ENCODE peak calls at places on chromosomes 13 and 19, in five cellular contexts. L is stimulated activated CD4-positive, alpha-beta T cell treated with anti-CD3 and anti-CD28 coated beads, Interleukin-2, amount 100 ng/mL, for 48 hours; Y is fibroblast of lung; X is fibroblast of mammary gland; C is neural crest cell. U is an unnamed sample.

GRCh38 chr19:56751078-56751489 is 79.5 kb upstream of the ZNF835 start:
- DNase-seq in X (no peak), L (no peak), Y (no peak), C (no peak), U (no peak)

GRCh38 chr19:17933414-17934129 is 757 bp downstream of the CCDC124 start:
- DNase-seq in Y (peak), X (peak), C (no peak), L (no peak), U (no peak)

GRCh38 chr19:4164262-4164661 is 10.8 kb downstream of the CREB3L3 start:
- DNase-seq in X (no peak), C (no peak), Y (no peak), L (no peak), U (no peak)

GRCh38 chr13:105908581-105908980 is 626.9 kb downstream of the EFNB2 start:
- DNase-seq in Y (no peak), L (no peak), C (no peak), X (no peak), U (no peak)

GRCh38 chr19:36255316-36255715 is 40.4 kb downstream of the ZNF146 start:
- DNase-seq in X (no peak), C (no peak), L (no peak), Y (no peak), U (no peak)

GRCh38 chr19:49823472-49823871 is 5.4 kb downstream of the MED25 start:
- DNase-seq in L (no peak), X (no peak), Y (no peak), C (no peak), U (no peak)

GRCh38 chr19:821976-822773 is 420 bp upstream of the PLPPR3 start:
- DNase-seq in X (no peak), Y (no peak), C (peak), L (no peak), U (no peak)

GRCh38 chr13:43140985-43141384 is 117.6 kb downstream of the DNAJC15 start:
- DNase-seq in C (no peak), L (no peak), Y (no peak), X (no peak), U (no peak)

GRCh38 chr19:54421521-54421920 is 6.3 kb downstream of the TTYH1 start:
- DNase-seq in X (no peak), L (no peak), Y (no peak), C (no peak), U (no peak)

GRCh38 chr19:16572332-16573211 is at the start of gene SLC35E1:
- DNase-seq in Y (peak), C (peak), X (peak), L (peak), U (peak)

GRCh38 chr19:18894254-18895037 is 1.5 kb downstream of the CERS1 start:
- DNase-seq in L (no peak), C (peak), Y (peak), X (peak), U (peak)

GRCh38 chr13:32115069-32115468 is 83.5 kb downstream of the FRY start:
- DNase-seq in Y (no peak), C (no peak), L (no peak), X (no peak), U (no peak)

GRCh38 chr19:426725-427445 is 17.9 kb upstream of the C2CD4C start:
- DNase-seq in X (no peak), Y (no peak), C (no peak), L (no peak), U (no peak)

GRCh38 chr13:73025212-73026012 is 33.4 kb upstream of the KLF5 start:
- DNase-seq in Y (no peak), C (no peak), X (peak), L (no peak), U (no peak)

GRCh38 chr19:32166238-32166637 is 179.2 kb upstream of the ZNF507 start:
- DNase-seq in Y (no peak), C (no peak), X (no peak), L (no peak), U (no peak)

GRCh38 chr19:6457958-6458694 is 1.5 kb downstream of the SLC25A23 start:
- DNase-seq in C (no peak), X (peak), L (no peak), Y (no peak), U (no peak)

GRCh38 chr13:113926301-113926761 is 47.5 kb downstream of the C13orf46 start:
- DNase-seq in X (peak), C (no peak), Y (peak), L (no peak), U (peak)

GRCh38 chr19:5503598-5503997 is 48.4 kb downstream of the ZNRF4 start:
- DNase-seq in L (no peak), C (no peak), X (peak), Y (no peak), U (no peak)

GRCh38 chr13:94765814-94766213 is 53.5 kb upstream of the SOX21 start:
- DNase-seq in L (no peak), X (no peak), C (no peak), Y (no peak), U (no peak)

GRCh38 chr13:111901301-111901905 is 165.5 kb upstream of the SOX1 start:
- DNase-seq in X (no peak), L (no peak), Y (no peak), C (no peak), U (no peak)

GRCh38 chr13:90443268-90443667 is 904.2 kb upstream of the MIR17HG start:
- DNase-seq in C (no peak), X (no peak), L (no peak), Y (no peak), U (no peak)

GRCh38 chr19:16446108-16447014 is 25.4 kb downstream of the EPS15L1 start:
- DNase-seq in L (no peak), X (no peak), Y (no peak), C (no peak), U (no peak)